ENCODE peak calls at places on chromosome 19, in nine cellular contexts. K, U, B, C, L, J, S, Z and W are unnamed samples.

GRCh38 chr19:40331052-40331451 is 17.1 kb downstream of the C19orf47 start:
- DNase-seq in K (no peak), U (no peak), B (no peak), C (no peak), L (no peak), J (no peak), S (no peak), Z (no peak), W (no peak)

GRCh38 chr19:17114414-17114831 is 38.8 kb downstream of the MYO9B start:
- DNase-seq in K (no peak), U (no peak), B (no peak), C (no peak), L (no peak), J (no peak), S (no peak), Z (no peak), W (no peak)

GRCh38 chr19:58380736-58381459 is at the start of gene ZNF837:
- DNase-seq in K (peak), U (peak), B (peak), C (peak), L (peak), J (peak), S (peak), Z (peak), W (peak)

GRCh38 chr19:29605653-29606419 is at the start of gene POP4:
- DNase-seq in K (peak), U (peak), B (peak), C (peak), L (peak), J (peak), S (peak), Z (peak), W (peak)

GRCh38 chr19:4589579-4590410 is 30.3 kb upstream of the SEMA6B start:
- DNase-seq in K (no peak), U (no peak), B (no peak), C (no peak), L (no peak), J (no peak), S (peak), Z (no peak), W (peak)

GRCh38 chr19:44576843-44577565 is 36.4 kb upstream of the IGSF23 start:
- DNase-seq in K (peak), U (peak), B (peak), C (no peak), L (no peak), J (no peak), S (peak), Z (no peak), W (peak)

GRCh38 chr19:2488942-2489731 is 13.2 kb downstream of the GADD45B start:
- DNase-seq in K (peak), U (no peak), B (peak), C (no peak), L (peak), J (peak), S (peak), Z (no peak), W (peak)

GRCh38 chr19:14118165-14119051 is 846 bp upstream of the PRKACA start:
- DNase-seq in K (peak), U (peak), B (peak), C (no peak), L (peak), J (no peak), S (no peak), Z (peak), W (peak)

GRCh38 chr19:48469056-48469881 is at the start of gene CYTH2:
- DNase-seq in K (peak), U (peak), B (peak), C (peak), L (peak), J (peak), S (peak), Z (peak), W (peak)

GRCh38 chr19:33462112-33462726 is 59.4 kb downstream of the PEPD start:
- DNase-seq in K (no peak), U (no peak), B (no peak), C (no peak), L (no peak), J (no peak), S (no peak), Z (no peak), W (no peak)

GRCh38 chr19:5343848-5344247 is 3.2 kb upstream of the PTPRS start:
- DNase-seq in K (peak), U (no peak), B (no peak), C (no peak), L (no peak), J (no peak), S (no peak), Z (peak), W (no peak)

GRCh38 chr19:35207391-35207871 is 21.1 kb downstream of the FAM187B start:
- DNase-seq in K (no peak), U (no peak), B (no peak), C (no peak), L (no peak), J (no peak), S (no peak), Z (no peak), W (no peak)